ENCODE peak calls at places on chromosome 19, in five cellular contexts. M is fibroblast of pulmonary artery; A is substantia nigra; H is CD4-positive, CD25-positive, alpha-beta regulatory T cell; X is Kasumi-1. C is an unnamed sample.

GRCh38 chr19:4055209-4055552 is 11.5 kb downstream of the ZBTB7A start:
- DNase-seq in A (no peak), H (no peak), X (no peak), M (no peak), C (no peak)

GRCh38 chr19:4473708-4474503 is 1.8 kb downstream of the HDGFL2 start:
- DNase-seq in X (no peak), M (no peak), H (no peak), A (no peak), C (no peak)

GRCh38 chr19:43469160-43469480 is 3.7 kb upstream of the LYPD3 start:
- DNase-seq in H (peak), M (peak), A (no peak), X (no peak), C (no peak)

GRCh38 chr19:11530432-11530831 is 1.5 kb upstream of the ECSIT start:
- DNase-seq in M (peak), X (peak), H (peak), A (peak), C (peak)

GRCh38 chr19:49911381-49912145 is 14.9 kb upstream of the IL4I1 start:
- DNase-seq in X (peak), H (no peak), A (no peak), M (peak), C (no peak)

GRCh38 chr19:16022251-16022650 is 54.0 kb upstream of the TPM4 start:
- DNase-seq in H (no peak), A (no peak), X (no peak), M (no peak), C (no peak)

GRCh38 chr19:41531438-41532311 is 44.3 kb upstream of the CEACAM21 start:
- DNase-seq in M (peak), X (peak), A (no peak), H (peak), C (no peak)

GRCh38 chr19:23515551-23515950 is 120.3 kb upstream of the ZNF91 start:
- DNase-seq in X (no peak), A (no peak), H (no peak), M (no peak), C (no peak)

GRCh38 chr19:51457351-51458013 is 772 bp downstream of the SIGLEC8 start:
- DNase-seq in A (no peak), X (no peak), M (no peak), H (no peak), C (no peak)

GRCh38 chr19:31338069-31338767 is 11.0 kb downstream of the TSHZ3 start:
- DNase-seq in A (no peak), H (peak), X (peak), M (peak), C (no peak)

GRCh38 chr19:48963371-48964204 is 1.5 kb upstream of the FTL start:
- DNase-seq in X (peak), A (peak), H (peak), M (peak), C (peak)

GRCh38 chr19:6577410-6578125 is 13.4 kb downstream of the CD70 start:
- DNase-seq in A (no peak), X (no peak), M (no peak), H (peak), C (no peak)

GRCh38 chr19:53894736-53895135 is 12.7 kb downstream of the PRKCG start:
- DNase-seq in H (no peak), X (no peak), A (no peak), M (no peak), C (no peak)

GRCh38 chr19:14167594-14168138 is 31.3 kb upstream of the ASF1B start:
- DNase-seq in X (peak), M (no peak), A (no peak), H (peak), C (no peak)

C was measured in occipital lobe.